ENCODE peak calls at places on chromosomes 12 and 14, in six cellular contexts. One of them, this sample, is unnamed. For H3K4me1 and H3K36me3, the result is how much of the 10 kb centered on the place peaks cover.

GRCh38 chr12:10771132-10771733 is 31.2 kb downstream of the TAS2R7 start:
- DNase-seq in endodermal cell: no peak
- DNase-seq in transverse colon: no peak
- DNase-seq in Panc1: peak
- DNase-seq in BE2C: no peak
- DNase-seq in gastrocnemius medialis: no peak
- DNase-seq in this sample: no peak

GRCh38 chr12:113066806-113067400 is 10.4 kb downstream of the DTX1 start:
- DNase-seq in endodermal cell: peak
- DNase-seq in transverse colon: no peak
- DNase-seq in Panc1: no peak
- DNase-seq in BE2C: no peak
- DNase-seq in gastrocnemius medialis: no peak
- DNase-seq in this sample: no peak

GRCh38 chr14:96268426-96269358 is 12.7 kb downstream of the BDKRB1 start:
- DNase-seq in endodermal cell: no peak
- DNase-seq in transverse colon: peak
- DNase-seq in Panc1: no peak
- DNase-seq in BE2C: peak
- DNase-seq in gastrocnemius medialis: peak
- DNase-seq in this sample: peak

GRCh38 chr14:25150934-25151790 is 101.2 kb upstream of the STXBP6 start:
- DNase-seq in endodermal cell: no peak
- DNase-seq in transverse colon: no peak
- DNase-seq in Panc1: peak
- DNase-seq in BE2C: no peak
- DNase-seq in gastrocnemius medialis: no peak
- DNase-seq in this sample: no peak

GRCh38 chr12:118332511-118332910 is 40.2 kb downstream of the TAOK3 start:
- DNase-seq in endodermal cell: no peak
- DNase-seq in transverse colon: no peak
- DNase-seq in Panc1: no peak
- DNase-seq in BE2C: peak
- DNase-seq in gastrocnemius medialis: no peak
- DNase-seq in this sample: no peak

GRCh38 chr14:76195003-76195402 is 43.3 kb downstream of the GPATCH2L start:
- DNase-seq in endodermal cell: no peak
- DNase-seq in transverse colon: no peak
- DNase-seq in Panc1: no peak
- DNase-seq in BE2C: no peak
- DNase-seq in gastrocnemius medialis: no peak
- DNase-seq in this sample: no peak

GRCh38 chr14:49975286-49975685 is 82.4 kb downstream of the ARF6 start:
- DNase-seq in endodermal cell: no peak
- DNase-seq in transverse colon: no peak
- DNase-seq in Panc1: peak
- DNase-seq in BE2C: no peak
- DNase-seq in gastrocnemius medialis: no peak
- DNase-seq in this sample: peak

GRCh38 chr14:56949828-56950227 is 139.5 kb upstream of the OTX2 start:
- DNase-seq in endodermal cell: no peak
- DNase-seq in transverse colon: peak
- DNase-seq in Panc1: no peak
- DNase-seq in BE2C: no peak
- DNase-seq in gastrocnemius medialis: no peak
- DNase-seq in this sample: no peak

GRCh38 chr14:71387753-71388152 is 480.5 kb downstream of the PCNX1 start:
- DNase-seq in endodermal cell: no peak
- DNase-seq in transverse colon: no peak
- DNase-seq in Panc1: no peak
- DNase-seq in BE2C: no peak
- DNase-seq in gastrocnemius medialis: no peak
- DNase-seq in this sample: no peak

GRCh38 chr12:19529933-19530630 is 90.8 kb downstream of the AEBP2 start:
- DNase-seq in endodermal cell: no peak
- DNase-seq in transverse colon: no peak
- DNase-seq in Panc1: no peak
- DNase-seq in BE2C: peak
- DNase-seq in gastrocnemius medialis: no peak
- DNase-seq in this sample: no peak

GRCh38 chr12:126608607-126609175 is 1543.5 kb downstream of the AACS start:
- DNase-seq in endodermal cell: no peak
- DNase-seq in transverse colon: no peak
- DNase-seq in Panc1: no peak
- DNase-seq in BE2C: no peak
- DNase-seq in gastrocnemius medialis: no peak
- DNase-seq in this sample: no peak

GRCh38 chr14:24143511-24143910 is 2.1 kb upstream of the EMC9 start:
- DNase-seq in endodermal cell: no peak
- DNase-seq in transverse colon: no peak
- DNase-seq in Panc1: no peak
- DNase-seq in BE2C: no peak
- DNase-seq in gastrocnemius medialis: no peak
- DNase-seq in this sample: no peak

GRCh38 chr12:18457362-18457761 is 196.0 kb downstream of the PIK3C2G start:
- DNase-seq in endodermal cell: no peak
- DNase-seq in transverse colon: no peak
- DNase-seq in Panc1: no peak
- DNase-seq in BE2C: no peak
- DNase-seq in gastrocnemius medialis: no peak
- DNase-seq in this sample: no peak

GRCh38 chr12:18456344-18456743 is 195.0 kb downstream of the PIK3C2G start:
- DNase-seq in endodermal cell: no peak
- DNase-seq in transverse colon: no peak
- DNase-seq in Panc1: no peak
- DNase-seq in BE2C: no peak
- DNase-seq in gastrocnemius medialis: no peak
- DNase-seq in this sample: no peak

GRCh38 chr12:18462437-18462836 is 201.1 kb downstream of the PIK3C2G start:
- DNase-seq in endodermal cell: no peak
- DNase-seq in transverse colon: no peak
- DNase-seq in Panc1: no peak
- DNase-seq in BE2C: no peak
- DNase-seq in gastrocnemius medialis: no peak
- DNase-seq in this sample: peak

GRCh38 chr12:18461738-18462137 is 200.4 kb downstream of the PIK3C2G start:
- DNase-seq in endodermal cell: no peak
- DNase-seq in transverse colon: no peak
- DNase-seq in Panc1: no peak
- DNase-seq in BE2C: no peak
- DNase-seq in gastrocnemius medialis: no peak
- DNase-seq in this sample: no peak
- H3K4me1 ChIP-seq in endodermal cell: under half
- H3K4me1 ChIP-seq in transverse colon: under half
- H3K4me1 ChIP-seq in Panc1: under half
- H3K4me1 ChIP-seq in BE2C: under half
- H3K4me1 ChIP-seq in gastrocnemius medialis: under half
- H3K4me1 ChIP-seq in this sample: under half

DNA sequence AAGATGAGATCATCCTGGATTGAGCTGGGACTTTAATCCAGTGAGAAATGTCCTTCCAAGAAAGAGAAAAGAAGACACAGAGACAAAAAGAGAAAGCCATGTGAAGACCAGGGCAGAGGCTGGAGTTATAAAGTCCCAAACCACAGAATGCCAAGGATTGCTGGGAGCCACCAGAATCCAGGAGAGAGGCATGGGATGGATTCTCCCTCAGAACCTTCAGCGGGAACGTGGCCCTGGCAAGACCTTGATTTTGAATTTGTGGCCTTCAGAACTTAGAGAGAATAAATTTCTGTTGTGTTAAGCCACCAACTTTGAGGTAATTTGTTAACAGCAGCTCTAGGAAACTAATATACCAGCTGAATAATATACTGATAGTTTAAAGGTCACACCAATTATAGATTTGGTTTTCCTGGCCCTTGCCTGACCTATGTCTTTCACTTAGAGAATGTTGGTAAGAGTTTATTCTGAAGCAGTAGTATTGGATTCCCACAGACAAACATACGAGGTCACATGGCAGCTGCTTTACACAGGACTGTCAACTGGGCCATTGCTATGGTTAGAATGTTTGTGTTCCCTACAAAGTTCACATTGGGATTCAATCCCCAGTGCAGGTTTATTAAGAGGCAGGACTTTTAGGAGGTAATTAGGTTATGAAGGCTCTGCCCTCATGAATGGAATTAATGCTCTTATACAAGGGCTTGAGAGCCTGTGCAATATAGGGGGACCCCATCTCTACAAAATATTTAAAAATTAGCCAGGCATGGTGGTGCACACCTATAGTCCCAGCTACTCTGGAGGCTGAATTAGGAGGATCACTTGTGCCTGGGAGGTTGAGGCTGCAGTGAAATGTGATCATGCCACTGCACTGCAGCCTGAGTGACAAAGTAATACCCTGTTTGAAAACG is 156.5 kb upstream of the EEA1 start:
- DNase-seq in endodermal cell: no peak
- DNase-seq in transverse colon: no peak
- DNase-seq in Panc1: no peak
- DNase-seq in BE2C: no peak
- DNase-seq in gastrocnemius medialis: no peak
- DNase-seq in this sample: no peak
- TF ChIP-seq CTCF in endodermal cell: no peak
- TF ChIP-seq CTCF in transverse colon: no peak
- TF ChIP-seq CTCF in Panc1: no peak
- TF ChIP-seq CTCF in BE2C: no peak
- TF ChIP-seq CTCF in gastrocnemius medialis: no peak
- TF ChIP-seq CTCF in this sample: no peak

GRCh38 chr12:57227315-57228115 is 2.0 kb upstream of the SHMT2 start:
- DNase-seq in endodermal cell: no peak
- DNase-seq in transverse colon: no peak
- DNase-seq in Panc1: no peak
- DNase-seq in BE2C: peak
- DNase-seq in gastrocnemius medialis: no peak
- DNase-seq in this sample: no peak

GRCh38 chr12:57230381-57231155 is 1.1 kb downstream of the SHMT2 start:
- DNase-seq in endodermal cell: no peak
- DNase-seq in transverse colon: no peak
- DNase-seq in Panc1: no peak
- DNase-seq in BE2C: peak
- DNase-seq in gastrocnemius medialis: no peak
- DNase-seq in this sample: no peak

GRCh38 chr12:57231276-57232021 is 1.9 kb downstream of the SHMT2 start:
- DNase-seq in endodermal cell: no peak
- DNase-seq in transverse colon: no peak
- DNase-seq in Panc1: no peak
- DNase-seq in BE2C: no peak
- DNase-seq in gastrocnemius medialis: no peak
- DNase-seq in this sample: no peak

GRCh38 chr12:57229041-57229633 is 374 bp upstream of the SHMT2 start:
- DNase-seq in endodermal cell: no peak
- DNase-seq in transverse colon: no peak
- DNase-seq in Panc1: no peak
- DNase-seq in BE2C: peak
- DNase-seq in gastrocnemius medialis: no peak
- DNase-seq in this sample: no peak

DNA sequence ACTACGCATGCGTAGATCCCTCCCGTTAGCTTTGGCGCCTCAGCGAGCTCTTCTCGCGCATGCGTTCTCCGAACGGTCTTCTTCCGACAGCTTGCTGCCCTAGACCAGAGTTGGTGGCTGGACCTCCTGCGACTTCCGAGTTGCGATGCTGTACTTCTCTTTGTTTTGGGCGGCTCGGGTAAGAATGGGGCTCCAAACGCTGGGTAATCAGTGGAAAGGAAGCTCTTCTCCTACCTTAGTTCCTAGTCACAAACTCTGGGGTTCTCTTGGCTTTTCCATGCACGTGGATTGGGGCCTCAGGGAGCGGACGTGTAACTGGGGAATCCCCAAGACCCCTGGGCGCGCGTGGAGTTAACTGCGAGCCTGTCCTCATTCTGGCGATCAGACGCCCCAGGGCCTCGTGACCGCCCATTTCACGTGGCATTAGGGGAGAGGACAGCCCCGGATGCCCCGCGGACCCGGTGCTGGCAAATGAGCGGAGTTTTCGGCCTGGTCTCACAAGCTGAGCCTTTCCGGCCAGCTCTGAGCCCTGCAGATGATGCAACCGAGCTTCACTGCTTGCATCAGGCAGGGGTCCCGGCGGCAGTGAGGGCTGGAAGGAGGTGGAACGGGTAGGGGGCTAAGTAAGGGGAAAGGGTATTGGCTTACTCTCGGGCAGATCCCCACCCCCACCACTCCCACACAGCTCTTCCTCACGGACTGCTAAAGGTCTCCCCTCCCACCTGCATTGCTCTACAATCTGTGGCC is at the start of gene SHMT2:
- DNase-seq in endodermal cell: peak
- DNase-seq in transverse colon: peak
- DNase-seq in Panc1: peak
- DNase-seq in BE2C: peak
- DNase-seq in gastrocnemius medialis: peak
- DNase-seq in this sample: peak
- H3K36me3 ChIP-seq in endodermal cell: under half
- H3K36me3 ChIP-seq in transverse colon: under half
- H3K36me3 ChIP-seq in Panc1: under half
- H3K36me3 ChIP-seq in BE2C: under half
- H3K36me3 ChIP-seq in gastrocnemius medialis: under half
- H3K36me3 ChIP-seq in this sample: under half

GRCh38 chr12:65536876-65537661 is 258.6 kb downstream of the MSRB3 start:
- DNase-seq in endodermal cell: no peak
- DNase-seq in transverse colon: peak
- DNase-seq in Panc1: peak
- DNase-seq in BE2C: no peak
- DNase-seq in gastrocnemius medialis: no peak
- DNase-seq in this sample: peak
- H3K4me1 ChIP-seq in endodermal cell: under half
- H3K4me1 ChIP-seq in transverse colon: under half
- H3K4me1 ChIP-seq in Panc1: under half
- H3K4me1 ChIP-seq in BE2C: under half
- H3K4me1 ChIP-seq in gastrocnemius medialis: under half
- H3K4me1 ChIP-seq in this sample: under half

GRCh38 chr14:73234586-73235394 is 2.5 kb upstream of the PAPLN start:
- DNase-seq in endodermal cell: no peak
- DNase-seq in transverse colon: no peak
- DNase-seq in Panc1: no peak
- DNase-seq in BE2C: no peak
- DNase-seq in gastrocnemius medialis: no peak
- DNase-seq in this sample: no peak
- TF ChIP-seq CTCF in endodermal cell: no peak
- TF ChIP-seq CTCF in transverse colon: no peak
- TF ChIP-seq CTCF in Panc1: no peak
- TF ChIP-seq CTCF in BE2C: no peak
- TF ChIP-seq CTCF in gastrocnemius medialis: no peak
- TF ChIP-seq CTCF in this sample: no peak

DNA sequence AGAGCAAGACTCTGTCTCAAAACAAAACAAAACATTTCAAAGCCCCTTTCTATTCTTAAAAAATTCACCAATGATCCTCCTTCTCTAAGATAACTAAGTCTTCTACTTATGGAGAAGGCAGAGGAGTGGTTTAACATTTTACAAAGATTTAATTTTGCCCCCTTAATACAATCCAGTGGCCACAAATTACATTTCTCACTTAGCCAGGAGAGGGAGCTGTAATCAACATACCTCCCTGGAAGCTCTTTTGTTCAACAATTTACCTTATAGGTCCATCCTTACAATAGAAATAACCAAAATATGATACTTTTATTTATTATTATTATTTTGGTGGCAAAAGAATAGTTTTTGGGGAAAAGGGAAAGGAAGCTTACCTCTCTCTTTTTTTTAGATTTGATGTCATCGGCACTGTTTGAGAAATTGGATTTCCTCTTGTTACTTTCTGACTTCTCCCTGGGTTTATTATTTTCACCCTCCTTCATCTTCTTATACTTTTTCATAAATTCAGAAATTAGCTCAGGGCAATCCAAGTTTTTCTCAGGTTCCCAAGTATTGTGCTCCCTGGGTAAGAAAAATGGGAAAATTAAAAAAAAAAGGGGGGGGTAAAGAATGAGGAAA is 28.1 kb downstream of the CBX5 start:
- DNase-seq in endodermal cell: no peak
- DNase-seq in transverse colon: no peak
- DNase-seq in Panc1: no peak
- DNase-seq in BE2C: no peak
- DNase-seq in gastrocnemius medialis: no peak
- DNase-seq in this sample: no peak
- H3K36me3 ChIP-seq in endodermal cell: half or more
- H3K36me3 ChIP-seq in transverse colon: under half
- H3K36me3 ChIP-seq in Panc1: under half
- H3K36me3 ChIP-seq in BE2C: half or more
- H3K36me3 ChIP-seq in gastrocnemius medialis: under half
- H3K36me3 ChIP-seq in this sample: under half

This sample was measured in adrenal gland.